ENCODE peak calls at places on chromosomes 11 and 22, in nine cellular contexts. L is HCT116, A is colonic mucosa, K is osteoblast, Q is psoas muscle, N is dorsolateral prefrontal cortex, J is GM23338, Y is gastrocnemius medialis, Z is endothelial cell of umbilical vein. U is an unnamed sample. For H3K27me3, the result is how much of the 10 kb centered on the place peaks cover.

GRCh38 chr11:79185351-79185750 is 255.5 kb downstream of the TENM4 start:
- DNase-seq in A (no peak), Y (no peak), Z (no peak), Q (no peak), K (no peak), J (no peak), N (no peak), L (no peak), U (no peak)

GRCh38 chr22:32803020-32803758 is 1.7 kb downstream of the TIMP3 start:
- DNase-seq in K (peak), Q (no peak), Y (no peak), Z (no peak), L (no peak), A (no peak), N (no peak), J (no peak), U (peak)

GRCh38 chr11:105867742-105868141 is 154.3 kb downstream of the MSANTD4 start:
- DNase-seq in J (no peak), N (no peak), Z (no peak), L (no peak), K (no peak), Y (no peak), Q (no peak), A (no peak), U (no peak)

GRCh38 chr11:126990716-126991480 is 9.7 kb downstream of the KIRREL3 start:
- DNase-seq in Z (no peak), L (no peak), J (no peak), Y (no peak), Q (no peak), K (no peak), N (no peak), A (no peak), U (no peak)

GRCh38 chr11:6156628-6157367 is 13.3 kb downstream of the OR52B2 start:
- DNase-seq in Q (no peak), A (no peak), N (no peak), J (peak), L (no peak), Y (no peak), K (no peak), Z (no peak), U (no peak)

GRCh38 chr11:37812281-37812880 is 1214.3 kb upstream of the RAG2 start:
- DNase-seq in A (no peak), L (no peak), J (peak), K (peak), Q (peak), Y (no peak), N (no peak), Z (no peak), U (peak)

GRCh38 chr11:82038151-82038550 is 695.5 kb downstream of the FAM181B start:
- DNase-seq in J (no peak), Z (no peak), K (no peak), Q (no peak), Y (no peak), A (no peak), N (no peak), L (no peak), U (no peak)

GRCh38 chr22:26501996-26502395 is 10.3 kb downstream of the TFIP11 start:
- DNase-seq in Q (no peak), N (no peak), K (no peak), Z (no peak), J (no peak), A (no peak), Y (no peak), L (no peak), U (no peak)

GRCh38 chr11:8928981-8929615 is 3.6 kb downstream of the C11orf16 start:
- DNase-seq in Y (no peak), K (no peak), Z (no peak), J (no peak), L (no peak), Q (no peak), A (no peak), N (no peak), U (no peak)

GRCh38 chr11:134252539-134253188 is 488 bp downstream of the THYN1 start:
- DNase-seq in Y (no peak), L (no peak), J (peak), K (no peak), Q (no peak), N (no peak), Z (no peak), A (peak), U (peak)

GRCh38 chr22:28810839-28811491 is 10.6 kb upstream of the XBP1 start:
- DNase-seq in A (no peak), L (no peak), Q (no peak), N (no peak), K (no peak), J (no peak), Y (no peak), Z (peak), U (no peak)

GRCh38 chr11:3169235-3169951 is 4.3 kb upstream of the OSBPL5 start:
- DNase-seq in Q (peak), N (peak), Z (peak), Y (peak), A (no peak), J (peak), K (peak), L (peak), U (peak)

GRCh38 chr11:110251837-110252236 is 44.6 kb downstream of the RDX start:
- DNase-seq in Y (peak), Q (no peak), L (peak), N (no peak), Z (peak), J (no peak), K (no peak), A (no peak), U (no peak)

GRCh38 chr11:27971256-27971655 is 136.7 kb downstream of the KIF18A start:
- DNase-seq in Q (no peak), N (no peak), K (no peak), J (no peak), Z (no peak), Y (no peak), L (no peak), A (no peak), U (no peak)

GRCh38 chr11:110161061-110161460 is 67.9 kb downstream of the ZC3H12C start:
- DNase-seq in L (no peak), Q (no peak), N (no peak), A (no peak), Y (no peak), Z (no peak), K (no peak), J (no peak), U (no peak)

GRCh38 chr11:38538866-38539651 is 1941.0 kb upstream of the RAG2 start:
- DNase-seq in K (no peak), N (no peak), Z (no peak), Y (no peak), L (no peak), J (no peak), Q (no peak), A (no peak), U (no peak)

GRCh38 chr11:12800032-12800671 is 125.9 kb downstream of the TEAD1 start:
- DNase-seq in A (peak), Y (no peak), N (no peak), Q (no peak), K (peak), Z (peak), L (peak), J (peak), U (peak)

DNA sequence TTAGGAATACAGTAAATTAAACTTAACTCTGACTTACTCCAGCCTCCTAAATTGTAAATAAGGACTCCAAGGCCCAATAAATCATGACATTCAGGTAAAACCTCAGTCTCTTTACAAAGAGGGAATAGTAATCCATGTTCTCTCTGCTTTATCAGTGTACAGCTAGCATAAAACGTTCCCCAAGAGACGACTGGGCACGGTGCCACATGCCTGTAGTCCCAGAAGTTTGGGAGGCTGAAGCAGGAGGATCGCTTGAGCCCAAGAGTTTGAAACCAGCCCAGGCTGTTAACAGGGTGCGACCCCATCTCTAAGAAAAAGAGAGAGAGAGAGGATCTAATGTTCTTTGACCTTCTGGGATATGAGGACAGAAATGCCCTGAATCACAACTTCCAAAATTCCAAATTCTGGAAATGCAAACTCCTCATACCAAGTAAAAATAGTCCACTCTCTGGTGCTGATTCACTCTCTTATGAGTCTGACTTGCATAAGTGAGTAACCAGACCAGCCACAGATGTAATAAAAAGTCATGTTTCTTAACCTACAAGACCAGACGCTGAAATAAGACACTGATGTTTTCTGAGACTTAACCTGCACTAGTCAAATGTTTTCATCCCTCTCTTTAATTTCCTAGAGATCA is 25.5 kb downstream of the NNMT start:
- DNase-seq in A (no peak), Y (no peak), J (no peak), L (no peak), K (peak), Q (peak), N (no peak), Z (no peak), U (no peak)
- H3K4me3 ChIP-seq in A (no peak), Y (no peak), J (no peak), L (no peak), K (peak), Q (no peak), N (no peak), Z (no peak), U (no peak)

GRCh38 chr22:39658367-39658766 is 87.8 kb downstream of the CACNA1I start:
- DNase-seq in L (no peak), Q (no peak), J (no peak), Z (no peak), N (no peak), A (no peak), K (no peak), Y (no peak), U (no peak)
- H3K27me3 ChIP-seq in L (under half), Q (half or more), J (under half), Z (under half), N (under half), A (under half), K (under half), Y (half or more), U (under half)

DNA sequence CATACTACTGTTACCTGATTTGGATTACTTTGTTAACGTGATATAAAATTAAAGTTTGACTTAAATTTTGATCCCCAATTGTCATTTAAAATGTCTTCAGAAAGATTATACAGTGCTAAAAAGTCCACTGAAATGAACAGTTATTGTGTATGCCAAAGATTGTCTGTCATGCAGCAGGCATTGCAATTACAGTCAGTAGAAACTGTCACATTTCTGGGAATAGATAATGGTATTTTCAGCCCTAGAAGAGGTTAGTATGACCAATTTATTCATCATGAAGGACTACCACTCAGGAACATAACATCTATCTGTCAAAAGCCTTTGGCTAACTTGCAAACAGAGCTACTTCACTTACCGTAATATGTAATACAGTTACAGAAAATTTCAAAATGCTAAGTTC is 852.5 kb upstream of the TENM4 start:
- DNase-seq in Z (no peak), K (no peak), Q (no peak), J (no peak), L (no peak), Y (no peak), N (no peak), A (no peak), U (no peak)
- H3K4me3 ChIP-seq in Z (no peak), K (no peak), Q (no peak), J (no peak), L (no peak), Y (no peak), N (no peak), A (no peak), U (no peak)

DNA sequence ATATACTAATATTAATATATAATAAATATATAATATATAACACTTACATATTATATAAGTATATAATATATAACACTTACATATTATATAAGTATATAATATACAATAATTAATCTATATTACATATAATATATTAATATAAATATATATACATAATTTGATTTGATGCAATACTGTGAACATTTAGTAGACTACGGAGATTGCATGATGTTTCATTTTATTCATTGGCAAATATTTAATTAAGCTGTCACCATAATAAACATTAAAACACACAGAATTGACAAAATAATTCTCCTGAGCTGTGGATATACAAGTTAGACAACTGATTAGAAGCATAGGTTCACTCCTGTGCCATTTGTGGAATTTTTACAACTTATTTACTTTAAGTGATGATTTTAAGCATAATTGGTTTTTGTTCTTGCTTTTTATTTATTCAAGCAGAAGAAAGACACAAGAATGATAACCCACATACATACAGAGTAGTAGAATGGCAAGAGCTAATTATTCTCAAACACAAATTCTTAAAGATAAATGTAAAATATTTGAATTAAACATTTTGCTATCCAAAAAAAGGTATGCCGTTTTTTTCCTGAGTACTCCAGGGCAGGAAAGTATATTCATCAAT is 65.8 kb upstream of the TOP3B start:
- DNase-seq in L (no peak), N (no peak), J (no peak), Y (no peak), Q (no peak), K (no peak), A (no peak), Z (no peak), U (no peak)
- H3K27me3 ChIP-seq in L (under half), N (under half), J (half or more), Y (under half), Q (under half), K (under half), A (under half), Z (under half), U (half or more)

DNA sequence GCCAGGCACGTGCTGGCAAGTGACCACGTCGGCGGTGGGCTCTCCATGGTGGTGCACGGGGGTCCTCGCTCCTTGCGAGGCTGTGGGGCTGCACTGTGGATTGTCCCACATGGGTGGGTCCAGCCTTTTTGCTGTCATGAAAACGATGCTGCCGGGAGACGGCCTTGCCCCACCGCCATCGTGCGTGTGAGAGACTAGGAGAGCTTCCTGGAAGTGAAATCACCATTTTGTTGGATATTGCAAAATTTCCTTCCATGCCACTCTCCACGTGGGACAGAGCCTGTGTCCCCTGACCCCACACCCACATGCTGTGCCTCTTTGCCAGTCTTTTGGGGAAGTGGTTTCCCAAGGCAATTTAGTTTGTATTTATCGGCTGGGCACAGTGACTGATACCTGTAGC is 18.2 kb upstream of the GRAMD4 start:
- DNase-seq in N (no peak), Z (no peak), K (no peak), L (no peak), A (no peak), J (no peak), Y (no peak), Q (peak), U (no peak)
- H3K4me3 ChIP-seq in N (no peak), Z (no peak), K (no peak), L (no peak), A (no peak), J (no peak), Y (no peak), Q (no peak), U (no peak)

GRCh38 chr11:45900916-45901617 is 6.0 kb downstream of the FREY1 start:
- DNase-seq in J (peak), N (no peak), K (peak), L (no peak), Z (no peak), Y (no peak), A (no peak), Q (no peak), U (peak)
- H3K27me3 ChIP-seq in J (under half), N (under half), K (under half), L (under half), Z (under half), Y (under half), A (under half), Q (under half), U (under half)

GRCh38 chr11:92511522-92512203 is 287.0 kb downstream of the FAT3 start:
- DNase-seq in Y (no peak), Z (no peak), J (peak), L (no peak), K (no peak), Q (no peak), A (no peak), N (no peak), U (no peak)
- H3K4me3 ChIP-seq in Y (no peak), Z (no peak), J (no peak), L (no peak), K (no peak), Q (no peak), A (no peak), N (no peak), U (no peak)

DNA sequence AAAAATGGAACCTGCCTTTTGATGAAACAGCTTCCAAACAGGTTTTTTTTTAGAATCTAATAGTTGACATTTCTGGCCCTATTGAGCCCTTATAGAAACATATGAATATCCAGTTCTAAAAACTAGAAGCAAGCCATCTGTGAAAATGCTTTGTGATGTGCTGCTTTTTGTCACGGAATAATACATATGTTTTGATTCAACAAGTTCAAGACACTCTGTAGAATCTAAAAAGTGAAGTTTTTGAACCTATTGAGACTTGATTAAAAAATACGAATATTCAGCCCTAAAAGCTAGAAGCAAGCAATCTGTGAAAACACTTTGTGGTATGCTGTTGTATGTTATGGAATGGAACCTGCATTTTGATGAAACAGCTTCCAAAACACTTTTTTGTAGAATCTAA is 106.7 kb upstream of the VPREB1 start:
- DNase-seq in K (no peak), Q (no peak), Y (no peak), A (no peak), N (no peak), J (no peak), L (no peak), Z (no peak), U (no peak)
- H3K27me3 ChIP-seq in K (half or more), Q (under half), Y (under half), A (under half), N (under half), J (half or more), L (half or more), Z (half or more), U (under half)

GRCh38 chr11:88329563-88330250 is 7.8 kb downstream of the CTSC start:
- DNase-seq in N (no peak), L (no peak), A (no peak), Q (no peak), J (no peak), Y (no peak), K (no peak), Z (no peak), U (no peak)
- H3K4me3 ChIP-seq in N (no peak), L (no peak), A (no peak), Q (no peak), J (no peak), Y (no peak), K (no peak), Z (no peak), U (no peak)

GRCh38 chr11:33861366-33861765 is 30.5 kb downstream of the LMO2 start:
- DNase-seq in Q (no peak), N (no peak), J (no peak), Z (no peak), K (no peak), A (no peak), Y (no peak), L (no peak), U (no peak)

GRCh38 chr11:33863418-33864172 is 28.3 kb downstream of the LMO2 start:
- DNase-seq in Z (no peak), N (no peak), K (no peak), J (no peak), A (no peak), Y (no peak), L (no peak), Q (no peak), U (no peak)

GRCh38 chr11:33861911-33862310 is 30.0 kb downstream of the LMO2 start:
- DNase-seq in J (no peak), Q (no peak), K (no peak), A (no peak), Y (no peak), N (no peak), Z (no peak), L (no peak), U (no peak)

GRCh38 chr11:33859306-33859705 is 32.6 kb downstream of the LMO2 start:
- DNase-seq in N (no peak), A (no peak), K (no peak), Q (no peak), J (no peak), L (no peak), Z (no peak), Y (no peak), U (no peak)

DNA sequence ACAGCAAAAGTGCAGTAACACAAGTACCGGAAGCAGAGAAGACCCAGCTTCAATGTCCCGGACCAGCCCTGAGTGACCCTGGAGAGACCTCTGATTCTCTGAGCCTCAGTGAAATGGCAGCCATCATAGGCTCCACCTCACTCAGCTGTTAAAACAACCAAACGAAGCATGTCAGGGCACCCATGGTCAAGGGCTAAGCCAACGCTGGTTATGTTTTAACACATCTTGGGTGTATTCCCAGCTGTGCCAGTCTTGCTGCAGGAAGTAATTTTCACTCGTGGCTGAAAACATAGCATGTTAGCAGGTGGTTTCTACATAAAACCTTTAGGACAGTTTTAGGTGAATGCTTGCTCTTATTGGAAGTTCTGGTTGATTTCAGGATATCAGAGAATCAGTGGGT is 30.9 kb downstream of the LMO2 start:
- DNase-seq in J (no peak), Q (no peak), Y (no peak), K (no peak), A (no peak), Z (no peak), L (no peak), N (no peak), U (no peak)
- H3K27me3 ChIP-seq in J (under half), Q (under half), Y (under half), K (half or more), A (under half), Z (under half), L (under half), N (under half), U (under half)